ENCODE peak calls at places on chromosomes 11 and 22, in ten cellular contexts. P, U, V, Z, J, M, X, S, Q and D are unnamed samples.

GRCh38 chr11:127106142-127106541 is 105.6 kb upstream of the KIRREL3 start:
- DNase-seq in Z (peak; percentile 28), Q (no peak), S (peak; percentile 12), P (no peak), X (no peak), M (no peak), V (no peak), U (no peak), J (no peak), D (no peak)

GRCh38 chr22:48047722-48048500 is 1285.5 kb downstream of the TBC1D22A start:
- DNase-seq in P (no peak), Q (no peak), X (no peak), J (no peak), S (no peak), M (no peak), Z (no peak), U (no peak), V (no peak), D (peak; percentile 9)

GRCh38 chr11:127376316-127376715 is 375.7 kb upstream of the KIRREL3 start:
- DNase-seq in J (no peak), P (no peak), S (no peak), Q (no peak), U (no peak), Z (no peak), X (no peak), V (no peak), M (no peak), D (no peak)

GRCh38 chr11:15714641-15715399 is 600.1 kb downstream of the INSC start:
- DNase-seq in U (no peak), J (no peak), M (no peak), Z (no peak), P (no peak), X (no peak), S (peak; percentile 60), V (no peak), Q (no peak), D (no peak)

GRCh38 chr11:8030526-8031247 is 43.5 kb downstream of the EIF3F start:
- DNase-seq in Z (no peak), M (no peak), P (no peak), Q (no peak), S (no peak), U (no peak), V (no peak), X (no peak), J (no peak), D (no peak)

GRCh38 chr11:45042560-45042959 is 91.9 kb upstream of the TP53I11 start:
- DNase-seq in Q (no peak), S (no peak), J (no peak), Z (no peak), P (no peak), M (no peak), U (no peak), X (no peak), V (no peak), D (no peak)

GRCh38 chr11:75733346-75734107 is 15.9 kb downstream of the MOGAT2 start:
- DNase-seq in S (no peak), P (no peak), M (no peak), Q (no peak), X (peak; percentile 27), Z (no peak), V (no peak), U (no peak), J (peak; percentile 49), D (no peak)

GRCh38 chr22:20865869-20866445 is 7.2 kb downstream of the SNAP29 start:
- DNase-seq in Z (no peak), X (no peak), Q (no peak), P (no peak), U (no peak), V (no peak), J (no peak), S (no peak), M (no peak), D (no peak)

GRCh38 chr11:64271339-64272132 is 12.9 kb downstream of the BAD start:
- DNase-seq in Q (peak; percentile 97), P (peak; percentile 83), X (peak; percentile 88), J (peak; percentile 95), Z (peak; percentile 90), U (peak; percentile 91), V (peak; percentile 84), S (peak; percentile 92), M (peak; percentile 96), D (peak; percentile 93)

GRCh38 chr11:64339754-64340408 is at the start of gene CCDC88B:
- DNase-seq in U (no peak), V (peak; percentile 88), S (no peak), X (peak; percentile 65), P (peak; percentile 91), Z (peak; percentile 16), J (no peak), M (peak; percentile 79), Q (no peak), D (no peak)

GRCh38 chr22:34293324-34293723 is 373.0 kb upstream of the LARGE1 start:
- DNase-seq in P (no peak), S (no peak), Z (no peak), U (no peak), Q (no peak), X (no peak), M (no peak), V (no peak), J (peak; percentile 18), D (no peak)

GRCh38 chr11:96161271-96162089 is 181.5 kb downstream of the MAML2 start:
- DNase-seq in V (no peak), X (no peak), Q (peak; percentile 58), J (no peak), U (no peak), M (no peak), S (peak; percentile 68), P (no peak), Z (no peak), D (no peak)
- H3K4me3 ChIP-seq in V (no peak overlapping the region), X (no peak overlapping the region), Q (no peak overlapping the region), J (no peak overlapping the region), U (no peak overlapping the region), M (no peak overlapping the region), S (no peak overlapping the region), P (no peak overlapping the region), Z (no peak overlapping the region), D (no peak overlapping the region)

DNA sequence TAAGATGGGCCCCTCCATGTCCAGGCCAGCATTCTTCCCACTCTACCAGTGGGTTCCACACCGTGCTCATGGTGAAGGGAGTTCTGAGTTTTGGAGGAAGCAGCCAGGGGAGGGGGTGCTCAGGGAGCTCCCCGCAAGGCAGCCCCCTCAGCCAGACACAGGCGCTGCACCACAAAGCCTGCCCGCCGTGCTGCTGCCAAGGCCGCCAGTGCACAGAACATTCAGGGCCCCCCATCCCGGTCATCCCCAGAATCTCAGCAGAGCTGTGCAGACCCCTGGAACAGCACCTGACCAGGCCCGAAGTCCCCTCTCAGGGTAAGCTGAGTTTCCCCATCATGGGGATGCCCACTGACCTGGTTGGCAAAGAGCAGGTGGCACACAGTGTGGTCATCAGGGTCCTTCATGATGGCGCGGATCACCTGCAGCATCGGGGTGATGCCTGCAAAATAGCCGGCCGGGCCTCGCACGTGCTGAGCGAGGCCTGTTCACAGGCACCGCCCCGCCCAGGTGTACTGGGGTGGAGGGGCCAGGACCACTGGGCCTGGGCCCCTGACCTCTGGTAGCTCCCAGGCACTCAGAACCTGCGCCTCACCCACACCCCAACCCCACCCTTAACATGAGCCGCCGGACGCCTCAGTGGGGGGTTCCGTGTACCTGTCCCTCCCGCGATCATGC is 12.4 kb upstream of the POLDIP3 start:
- DNase-seq in J (no peak), S (no peak), V (no peak), P (no peak), Q (no peak), M (no peak), X (no peak), Z (no peak), U (no peak), D (peak; percentile 31)
- H3K36me3 ChIP-seq in J (peaks cover 5% of the 10 kb centered on the region), S (peaks cover 77% of the 10 kb centered on the region), V (peaks cover 55% of the 10 kb centered on the region), P (peaks cover 12% of the 10 kb centered on the region), Q (peaks cover 48% of the 10 kb centered on the region), M (peaks cover 68% of the 10 kb centered on the region), X (peaks cover 97% of the 10 kb centered on the region), Z (no peaks in the 10 kb centered on the region), U (peaks cover 25% of the 10 kb centered on the region), D (peaks cover 15% of the 10 kb centered on the region)

GRCh38 chr22:36730176-36730858 is 26.8 kb upstream of the CACNG2 start:
- DNase-seq in V (no peak), Z (no peak), P (no peak), J (no peak), S (no peak), Q (no peak), X (no peak), U (no peak), M (no peak), D (peak; percentile 19)
- H3K27me3 ChIP-seq in V (no peaks in the 10 kb centered on the region), Z (no peaks in the 10 kb centered on the region), P (no peaks in the 10 kb centered on the region), J (peaks cover 10% of the 10 kb centered on the region), S (peaks cover 30% of the 10 kb centered on the region), Q (peaks cover 7% of the 10 kb centered on the region), X (peaks cover 90% of the 10 kb centered on the region), U (no peaks in the 10 kb centered on the region), M (no peaks in the 10 kb centered on the region), D (no peaks in the 10 kb centered on the region)

GRCh38 chr11:2348986-2349385 is 28.1 kb upstream of the CD81 start:
- DNase-seq in P (no peak), S (peak; percentile 59), M (no peak), Q (peak; percentile 25), Z (no peak), V (no peak), X (no peak), U (no peak), J (no peak), D (no peak)

GRCh38 chr11:2345050-2345449 is 32.1 kb upstream of the CD81 start:
- DNase-seq in P (no peak), X (no peak), V (no peak), Z (no peak), J (no peak), S (no peak), Q (no peak), U (no peak), M (no peak), D (no peak)

GRCh38 chr11:2346014-2346413 is 31.1 kb upstream of the CD81 start:
- DNase-seq in X (no peak), U (no peak), P (no peak), Z (no peak), J (no peak), Q (no peak), M (no peak), S (no peak), V (no peak), D (no peak)

GRCh38 chr11:2347449-2347848 is 29.7 kb upstream of the CD81 start:
- DNase-seq in S (no peak), M (no peak), P (no peak), V (no peak), J (no peak), U (no peak), X (no peak), Z (no peak), Q (no peak), D (no peak)

DNA sequence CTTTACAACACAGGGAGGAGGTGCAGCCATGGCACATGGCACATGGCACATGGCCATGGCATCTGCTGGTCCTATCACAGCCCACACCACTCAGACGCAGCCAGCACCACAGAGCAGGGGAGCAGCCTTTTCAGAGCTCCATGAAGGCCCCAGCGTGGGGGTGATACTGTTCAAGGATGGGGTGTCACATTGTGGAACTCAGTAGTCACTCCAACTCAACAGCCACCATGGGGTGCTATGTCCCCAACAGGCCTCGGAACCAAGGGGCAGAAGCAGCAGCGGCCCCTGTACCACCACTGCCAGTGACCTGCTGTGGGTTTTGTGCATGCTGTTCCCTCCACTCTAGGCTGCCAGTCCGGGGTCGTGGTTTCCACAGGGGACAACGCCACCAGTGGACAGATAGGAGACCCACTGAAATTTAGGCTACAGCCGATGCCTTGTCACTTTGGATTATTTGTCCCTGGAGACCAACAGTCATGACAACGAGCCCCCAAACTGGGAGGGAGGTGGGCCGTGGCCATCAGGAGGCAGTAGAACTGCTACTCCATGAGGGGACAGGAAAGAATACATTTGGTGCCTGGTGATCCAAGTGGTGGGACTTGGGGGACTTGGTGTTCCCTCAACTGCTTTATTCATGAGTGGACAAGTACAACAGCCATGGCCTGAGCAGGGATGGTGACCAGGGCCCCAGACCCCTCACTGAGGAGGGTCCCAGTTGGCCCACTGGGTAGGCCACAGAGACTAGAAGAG is 30.3 kb upstream of the CD81 start:
- DNase-seq in J (no peak), Q (no peak), M (no peak), X (no peak), V (no peak), U (no peak), P (no peak), Z (no peak), S (no peak), D (no peak)
- H3K4me3 ChIP-seq in J (no peak overlapping the region), Q (no peak overlapping the region), M (no peak overlapping the region), X (no peak overlapping the region), V (no peak overlapping the region), U (no peak overlapping the region), P (no peak overlapping the region), Z (no peak overlapping the region), S (no peak overlapping the region), D (no peak overlapping the region)